ENCODE peak calls at places on chromosomes 16 and 17, in eight cellular contexts. O, D, X, Z, N, S, U and M are unnamed samples.

GRCh38 chr16:11603331-11603750 is 16.6 kb upstream of the LITAF start:
- DNase-seq in D (peak; percentile 13), X (no peak), S (no peak), U (no peak), N (no peak), O (no peak), Z (no peak), M (no peak)

GRCh38 chr16:28846080-28846932 is at the start of gene TUFM:
- DNase-seq in S (peak; percentile 99), D (peak; percentile 98), O (peak; percentile 98), N (peak; percentile 98), Z (peak; percentile 99), X (peak; percentile 97), U (peak; percentile 93), M (peak; percentile 99)

GRCh38 chr16:89448656-89449055 is 41.7 kb downstream of the ANKRD11 start:
- DNase-seq in U (no peak), X (no peak), O (no peak), N (peak; percentile 67), Z (no peak), D (peak; percentile 59), S (no peak), M (no peak)

GRCh38 chr17:333626-334396 is 18.8 kb downstream of the RPH3AL start:
- DNase-seq in O (no peak), Z (no peak), U (peak; percentile 63), S (peak; percentile 95), D (peak; percentile 71), N (peak; percentile 60), X (no peak), M (no peak)

GRCh38 chr17:12180644-12181261 is 160.1 kb downstream of the MAP2K4 start:
- DNase-seq in X (peak; percentile 47), U (no peak), D (no peak), N (no peak), O (no peak), Z (no peak), S (no peak), M (peak; percentile 45)

GRCh38 chr17:74201250-74201649 is 2.2 kb upstream of the RPL38 start:
- DNase-seq in X (no peak), S (peak; percentile 89), U (no peak), N (no peak), Z (no peak), D (no peak), O (no peak), M (no peak)

GRCh38 chr16:51651061-51651466 is 500.0 kb upstream of the SALL1 start:
- DNase-seq in D (no peak), S (no peak), X (no peak), O (no peak), Z (no peak), U (no peak), N (no peak), M (no peak)

GRCh38 chr17:61291457-61292311 is 108.0 kb upstream of the TBX2 start:
- DNase-seq in S (no peak), Z (no peak), O (no peak), X (no peak), U (no peak), N (no peak), D (no peak), M (no peak)

GRCh38 chr16:12431547-12431946 is 372.1 kb downstream of the CPPED1 start:
- DNase-seq in X (no peak), Z (no peak), S (no peak), O (no peak), N (no peak), D (no peak), U (no peak), M (no peak)

GRCh38 chr17:72639711-72640110 is 452.8 kb downstream of the SLC39A11 start:
- DNase-seq in U (no peak), O (no peak), S (no peak), Z (no peak), N (no peak), D (no peak), X (no peak), M (no peak)

GRCh38 chr17:79473836-79474204 is 137.0 kb downstream of the RBFOX3 start:
- DNase-seq in N (no peak), S (no peak), U (no peak), D (no peak), O (no peak), X (no peak), Z (no peak), M (no peak)

GRCh38 chr16:83755391-83755790 is 52.4 kb upstream of the HSBP1 start:
- DNase-seq in S (no peak), Z (no peak), X (no peak), O (no peak), N (no peak), U (no peak), D (no peak), M (no peak)

GRCh38 chr16:3188925-3189825 is 1.2 kb downstream of the OR1F1 start:
- DNase-seq in U (no peak), N (no peak), Z (no peak), O (no peak), X (no peak), S (no peak), D (no peak), M (peak; percentile 88)

GRCh38 chr16:46555981-46556380 is 65.2 kb downstream of the SHCBP1 start:
- DNase-seq in D (no peak), N (no peak), O (no peak), U (no peak), S (no peak), Z (no peak), X (no peak), M (no peak)

GRCh38 chr17:79043931-79044320 is 20.0 kb downstream of the C1QTNF1 start:
- DNase-seq in U (no peak), S (peak; percentile 61), Z (no peak), D (no peak), N (peak; percentile 27), O (no peak), X (no peak), M (no peak)

GRCh38 chr17:51833620-51834019 is 324.9 kb downstream of the CA10 start:
- DNase-seq in Z (no peak), N (no peak), U (no peak), S (no peak), D (no peak), X (no peak), O (no peak), M (no peak)

GRCh38 chr17:28953444-28954118 is 2.3 kb upstream of the PHF12 start:
- DNase-seq in X (peak; percentile 45), U (no peak), N (no peak), Z (peak; percentile 66), D (no peak), O (peak; percentile 9), S (peak; percentile 75), M (peak; percentile 28)

GRCh38 chr16:68300736-68301459 is 9.8 kb downstream of the SLC7A6OS start:
- DNase-seq in D (no peak), N (no peak), Z (no peak), U (no peak), S (peak; percentile 40), O (no peak), X (no peak), M (no peak)

GRCh38 chr16:53952215-53953208 is 248.6 kb downstream of the FTO start:
- DNase-seq in U (no peak), N (no peak), O (no peak), S (no peak), X (no peak), D (no peak), Z (no peak), M (peak; percentile 7)

GRCh38 chr16:2467301-2468141 is 3.6 kb upstream of the NTN3 start:
- DNase-seq in O (no peak), X (peak; percentile 41), S (peak; percentile 96), U (peak; percentile 66), D (peak; percentile 77), N (peak; percentile 76), Z (peak; percentile 37), M (peak; percentile 89)

GRCh38 chr16:30997887-30998711 is 12.3 kb downstream of the STX1B start:
- DNase-seq in D (no peak), O (no peak), U (no peak), N (no peak), Z (no peak), S (no peak), X (peak; percentile 21), M (peak; percentile 80)

GRCh38 chr17:78903101-78903779 is at the start of gene CEP295NL:
- DNase-seq in O (no peak), N (no peak), X (no peak), D (no peak), Z (no peak), U (no peak), S (no peak), M (no peak)

GRCh38 chr16:23317266-23317661 is 15.2 kb downstream of the SCNN1B start:
- DNase-seq in X (no peak), O (no peak), D (peak; percentile 80), Z (no peak), U (no peak), S (peak; percentile 73), N (peak; percentile 79), M (no peak)

GRCh38 chr17:78120537-78120936 is 8.0 kb downstream of the TMC6 start:
- DNase-seq in Z (no peak), U (no peak), O (no peak), D (no peak), S (no peak), X (no peak), N (no peak), M (no peak)

GRCh38 chr16:31182391-31182790 is 2.5 kb downstream of the FUS start:
- DNase-seq in D (no peak), S (no peak), N (no peak), Z (no peak), O (no peak), U (no peak), X (no peak), M (no peak)

GRCh38 chr17:17372856-17373520 is 69.8 kb downstream of the NT5M start:
- DNase-seq in O (no peak), N (no peak), D (no peak), S (no peak), X (no peak), U (no peak), Z (no peak), M (no peak)
- H3K27ac ChIP-seq in O (no peak overlapping the region), N (no peak overlapping the region), D (no peak overlapping the region), S (no peak overlapping the region), X (no peak overlapping the region), U (no peak overlapping the region), Z (no peak overlapping the region), M (no peak overlapping the region)

GRCh38 chr17:68491864-68492263 is 20.4 kb upstream of the PRKAR1A start:
- DNase-seq in X (no peak), U (no peak), O (no peak), S (no peak), N (peak; percentile 60), Z (no peak), D (no peak), M (no peak)
- H3K27ac ChIP-seq in X (no peak overlapping the region), U (no peak overlapping the region), O (no peak overlapping the region), S (no peak overlapping the region), N (peak overlapping the region; percentile 86), Z (no peak overlapping the region), D (peak overlapping the region; percentile 62), M (no peak overlapping the region)

DNA sequence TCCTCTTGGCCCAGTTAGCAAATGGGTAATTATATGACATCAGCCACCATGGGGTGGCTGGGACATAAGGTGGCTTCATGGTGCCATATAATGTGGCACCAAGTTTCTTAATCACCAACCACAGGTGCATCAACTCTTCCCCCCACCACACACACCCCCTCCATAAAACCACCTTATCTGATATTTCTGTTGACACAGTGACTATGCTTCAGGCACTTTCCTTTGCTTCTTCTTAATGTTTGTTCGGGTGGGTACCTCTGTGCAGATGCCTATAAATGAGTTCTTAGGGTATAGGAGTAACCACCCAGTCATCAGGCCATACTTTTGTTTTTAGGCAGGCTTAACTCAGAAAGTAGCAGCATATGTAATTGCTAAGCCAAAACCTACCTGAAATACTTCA is 29.5 kb downstream of the RNF43 start:
- DNase-seq in X (peak; percentile 70), N (no peak), U (no peak), Z (peak; percentile 41), S (no peak), D (no peak), O (no peak), M (no peak)
- H3K27ac ChIP-seq in X (peak overlapping the region; percentile 55), N (no peak overlapping the region), U (no peak overlapping the region), Z (no peak overlapping the region), S (no peak overlapping the region), D (no peak overlapping the region), O (no peak overlapping the region), M (no peak overlapping the region)

GRCh38 chr17:69117855-69118758 is 23.6 kb downstream of the ABCA6 start:
- DNase-seq in X (no peak), N (no peak), U (no peak), S (no peak), D (no peak), Z (no peak), O (no peak), M (no peak)
- H3K27ac ChIP-seq in X (no peak overlapping the region), N (no peak overlapping the region), U (no peak overlapping the region), S (no peak overlapping the region), D (no peak overlapping the region), Z (no peak overlapping the region), O (no peak overlapping the region), M (no peak overlapping the region)